ENCODE peak calls at places on chromosome 4, in four cellular contexts. J is amniotic stem cell; O is CD4-positive, alpha-beta T cell; H is CD8-positive, alpha-beta memory T cell. L is an unnamed sample.

GRCh38 chr4:42497142-42497541 is 99.9 kb downstream of the SHISA3 start:
- DNase-seq in J (no peak), O (no peak), H (no peak), L (no peak)

GRCh38 chr4:10161840-10162239 is 45.2 kb upstream of the WDR1 start:
- DNase-seq in J (no peak), O (no peak), H (peak; percentile 61), L (no peak)

GRCh38 chr4:140046037-140046436 is 107.9 kb downstream of the MAML3 start:
- DNase-seq in J (no peak), O (no peak), H (no peak), L (no peak)

GRCh38 chr4:186724048-186724860 is 598 bp upstream of the FAT1 start:
- DNase-seq in J (no peak), O (no peak), H (no peak), L (no peak)

GRCh38 chr4:76748649-76749048 is 149.3 kb downstream of the SOWAHB start:
- DNase-seq in J (no peak), O (no peak), H (no peak), L (no peak)

GRCh38 chr4:156754832-156755570 is 216.6 kb downstream of the PDGFC start:
- DNase-seq in J (no peak), O (no peak), H (no peak), L (no peak)

GRCh38 chr4:13966241-13967195 is 339.0 kb upstream of the BOD1L1 start:
- DNase-seq in J (peak; percentile 60), O (no peak), H (no peak), L (no peak)

GRCh38 chr4:89590102-89590501 is 246.9 kb downstream of the SNCA start:
- DNase-seq in J (no peak), O (no peak), H (no peak), L (no peak)

GRCh38 chr4:123984881-123985280 is 588.3 kb downstream of the SPRY1 start:
- DNase-seq in J (no peak), O (no peak), H (no peak), L (no peak)